ENCODE peak calls at places on chromosomes 13 and 19, in eight cellular contexts. K, R, M, V, S, C, J and H are unnamed samples.

GRCh38 chr19:19613456-19613855 is 5.0 kb downstream of the PBX4 start:
- DNase-seq in K (no peak), R (no peak), M (no peak), V (peak), S (no peak), C (no peak), J (peak), H (no peak)

GRCh38 chr19:33171916-33172359 is 22.2 kb upstream of the LRP3 start:
- DNase-seq in K (no peak), R (no peak), M (peak), V (peak), S (no peak), C (no peak), J (peak), H (no peak)

GRCh38 chr13:24038405-24038804 is 122.1 kb upstream of the SPATA13 start:
- DNase-seq in K (peak), R (no peak), M (peak), V (no peak), S (peak), C (no peak), J (no peak), H (no peak)

GRCh38 chr19:55169136-55169535 is 2.7 kb upstream of the DNAAF3 start:
- DNase-seq in K (no peak), R (no peak), M (no peak), V (no peak), S (no peak), C (no peak), J (no peak), H (no peak)

GRCh38 chr13:34303346-34303745 is 485.4 kb downstream of the RFC3 start:
- DNase-seq in K (no peak), R (no peak), M (no peak), V (no peak), S (no peak), C (no peak), J (no peak), H (no peak)

GRCh38 chr13:28574617-28575142 is 79.8 kb upstream of the FLT1 start:
- DNase-seq in K (peak), R (no peak), M (peak), V (peak), S (peak), C (no peak), J (peak), H (no peak)

GRCh38 chr13:29369060-29369743 is 226.3 kb downstream of the SLC7A1 start:
- DNase-seq in K (peak), R (no peak), M (no peak), V (peak), S (no peak), C (peak), J (peak), H (no peak)

GRCh38 chr13:36999054-36999927 is at the start of gene ALG5:
- DNase-seq in K (peak), R (peak), M (peak), V (peak), S (peak), C (peak), J (peak), H (peak)

GRCh38 chr13:80757694-80758093 is 416.8 kb upstream of the SPRY2 start:
- DNase-seq in K (no peak), R (no peak), M (no peak), V (no peak), S (no peak), C (no peak), J (no peak), H (no peak)

GRCh38 chr13:112849500-112849899 is 119.5 kb upstream of the MCF2L start:
- DNase-seq in K (no peak), R (peak), M (no peak), V (no peak), S (no peak), C (no peak), J (no peak), H (no peak)

GRCh38 chr13:77810430-77810829 is 108.2 kb downstream of the EDNRB start:
- DNase-seq in K (peak), R (no peak), M (no peak), V (peak), S (no peak), C (no peak), J (no peak), H (no peak)

GRCh38 chr19:47691090-47691489 is 22.1 kb upstream of the EHD2 start:
- DNase-seq in K (no peak), R (no peak), M (no peak), V (no peak), S (no peak), C (no peak), J (no peak), H (no peak)

GRCh38 chr19:46603195-46603637 is 2.1 kb downstream of the CALM3 start:
- DNase-seq in K (peak), R (no peak), M (no peak), V (no peak), S (no peak), C (no peak), J (peak), H (no peak)

GRCh38 chr13:29956771-29957170 is 106.4 kb upstream of the UBL3 start:
- DNase-seq in K (no peak), R (no peak), M (no peak), V (no peak), S (no peak), C (no peak), J (no peak), H (no peak)